ENCODE peak calls at places on chromosomes 11 and 22, in eight cellular contexts. One of them, this sample, is unnamed.

GRCh38 chr11:11243790-11244469 is 109.1 kb downstream of the CSNK2A3 start:
- DNase-seq in A172: no peak
- DNase-seq in HCEC 1CT: no peak
- DNase-seq in T-cell: no peak
- DNase-seq in stimulated activated CD4-positive, alpha-beta T cell treated with anti-CD3 and anti-CD28 coated beads, Interleukin-1b, Interleukin-23, amount 100 ng/mL, for 24 hours: no peak
- DNase-seq in cardiac fibroblast: peak
- DNase-seq in NCI-H82: peak
- DNase-seq in bronchial epithelial cell: peak
- DNase-seq in this sample: peak

GRCh38 chr11:76339217-76339616 is 41.7 kb downstream of the THAP12 start:
- DNase-seq in HCEC 1CT: no peak
- DNase-seq in T-cell: no peak
- DNase-seq in cardiac fibroblast: peak
- DNase-seq in bronchial epithelial cell: no peak
- DNase-seq in stimulated activated CD4-positive, alpha-beta T cell treated with anti-CD3 and anti-CD28 coated beads, Interleukin-1b, Interleukin-23, amount 100 ng/mL, for 24 hours: no peak
- DNase-seq in NCI-H82: no peak
- DNase-seq in A172: no peak
- DNase-seq in this sample: no peak

GRCh38 chr11:134118016-134118415 is 49.1 kb downstream of the JAM3 start:
- DNase-seq in cardiac fibroblast: no peak
- DNase-seq in T-cell: no peak
- DNase-seq in A172: no peak
- DNase-seq in bronchial epithelial cell: peak
- DNase-seq in stimulated activated CD4-positive, alpha-beta T cell treated with anti-CD3 and anti-CD28 coated beads, Interleukin-1b, Interleukin-23, amount 100 ng/mL, for 24 hours: no peak
- DNase-seq in NCI-H82: no peak
- DNase-seq in HCEC 1CT: no peak
- DNase-seq in this sample: no peak

GRCh38 chr11:63510360-63511130 is 4.7 kb downstream of the LGALS12 start:
- DNase-seq in HCEC 1CT: peak
- DNase-seq in stimulated activated CD4-positive, alpha-beta T cell treated with anti-CD3 and anti-CD28 coated beads, Interleukin-1b, Interleukin-23, amount 100 ng/mL, for 24 hours: no peak
- DNase-seq in cardiac fibroblast: peak
- DNase-seq in A172: peak
- DNase-seq in NCI-H82: no peak
- DNase-seq in T-cell: no peak
- DNase-seq in bronchial epithelial cell: no peak
- DNase-seq in this sample: no peak

GRCh38 chr11:104843150-104843837 is 55.0 kb downstream of the CASP12 start:
- DNase-seq in HCEC 1CT: no peak
- DNase-seq in stimulated activated CD4-positive, alpha-beta T cell treated with anti-CD3 and anti-CD28 coated beads, Interleukin-1b, Interleukin-23, amount 100 ng/mL, for 24 hours: no peak
- DNase-seq in bronchial epithelial cell: no peak
- DNase-seq in A172: no peak
- DNase-seq in cardiac fibroblast: no peak
- DNase-seq in NCI-H82: no peak
- DNase-seq in T-cell: no peak
- DNase-seq in this sample: no peak

GRCh38 chr11:117281159-117281558 is 10.0 kb upstream of the BACE1-AS start:
- DNase-seq in A172: peak
- DNase-seq in stimulated activated CD4-positive, alpha-beta T cell treated with anti-CD3 and anti-CD28 coated beads, Interleukin-1b, Interleukin-23, amount 100 ng/mL, for 24 hours: no peak
- DNase-seq in cardiac fibroblast: peak
- DNase-seq in T-cell: no peak
- DNase-seq in HCEC 1CT: peak
- DNase-seq in bronchial epithelial cell: peak
- DNase-seq in NCI-H82: no peak
- DNase-seq in this sample: no peak

GRCh38 chr22:30313527-30314385 is 13.0 kb downstream of the TBC1D10A start:
- DNase-seq in cardiac fibroblast: no peak
- DNase-seq in A172: no peak
- DNase-seq in T-cell: no peak
- DNase-seq in NCI-H82: no peak
- DNase-seq in stimulated activated CD4-positive, alpha-beta T cell treated with anti-CD3 and anti-CD28 coated beads, Interleukin-1b, Interleukin-23, amount 100 ng/mL, for 24 hours: no peak
- DNase-seq in bronchial epithelial cell: peak
- DNase-seq in HCEC 1CT: no peak
- DNase-seq in this sample: no peak

GRCh38 chr22:23555118-23555517 is 25.0 kb downstream of the IGLL1 start:
- DNase-seq in A172: no peak
- DNase-seq in HCEC 1CT: no peak
- DNase-seq in T-cell: no peak
- DNase-seq in cardiac fibroblast: no peak
- DNase-seq in bronchial epithelial cell: no peak
- DNase-seq in stimulated activated CD4-positive, alpha-beta T cell treated with anti-CD3 and anti-CD28 coated beads, Interleukin-1b, Interleukin-23, amount 100 ng/mL, for 24 hours: no peak
- DNase-seq in NCI-H82: no peak
- DNase-seq in this sample: no peak

GRCh38 chr11:120023120-120023519 is 114.8 kb downstream of the TRIM29 start:
- DNase-seq in stimulated activated CD4-positive, alpha-beta T cell treated with anti-CD3 and anti-CD28 coated beads, Interleukin-1b, Interleukin-23, amount 100 ng/mL, for 24 hours: no peak
- DNase-seq in cardiac fibroblast: no peak
- DNase-seq in bronchial epithelial cell: no peak
- DNase-seq in T-cell: no peak
- DNase-seq in NCI-H82: peak
- DNase-seq in A172: no peak
- DNase-seq in HCEC 1CT: no peak
- DNase-seq in this sample: no peak

GRCh38 chr11:130418756-130419155 is 9.7 kb downstream of the ADAMTS8 start:
- DNase-seq in HCEC 1CT: peak
- DNase-seq in cardiac fibroblast: no peak
- DNase-seq in stimulated activated CD4-positive, alpha-beta T cell treated with anti-CD3 and anti-CD28 coated beads, Interleukin-1b, Interleukin-23, amount 100 ng/mL, for 24 hours: no peak
- DNase-seq in bronchial epithelial cell: no peak
- DNase-seq in NCI-H82: no peak
- DNase-seq in T-cell: no peak
- DNase-seq in A172: no peak
- DNase-seq in this sample: no peak

GRCh38 chr11:110087820-110088534 is 5.2 kb upstream of the ZC3H12C start:
- DNase-seq in NCI-H82: no peak
- DNase-seq in A172: peak
- DNase-seq in T-cell: no peak
- DNase-seq in stimulated activated CD4-positive, alpha-beta T cell treated with anti-CD3 and anti-CD28 coated beads, Interleukin-1b, Interleukin-23, amount 100 ng/mL, for 24 hours: no peak
- DNase-seq in HCEC 1CT: peak
- DNase-seq in bronchial epithelial cell: no peak
- DNase-seq in cardiac fibroblast: peak
- DNase-seq in this sample: no peak

GRCh38 chr22:23831781-23832180 is 7.0 kb downstream of the DERL3 start:
- DNase-seq in cardiac fibroblast: no peak
- DNase-seq in T-cell: no peak
- DNase-seq in stimulated activated CD4-positive, alpha-beta T cell treated with anti-CD3 and anti-CD28 coated beads, Interleukin-1b, Interleukin-23, amount 100 ng/mL, for 24 hours: no peak
- DNase-seq in bronchial epithelial cell: no peak
- DNase-seq in A172: no peak
- DNase-seq in HCEC 1CT: no peak
- DNase-seq in NCI-H82: no peak
- DNase-seq in this sample: no peak

GRCh38 chr11:30758946-30759501 is 172.9 kb upstream of the MPPED2 start:
- DNase-seq in A172: no peak
- DNase-seq in cardiac fibroblast: no peak
- DNase-seq in bronchial epithelial cell: no peak
- DNase-seq in HCEC 1CT: no peak
- DNase-seq in T-cell: no peak
- DNase-seq in NCI-H82: no peak
- DNase-seq in stimulated activated CD4-positive, alpha-beta T cell treated with anti-CD3 and anti-CD28 coated beads, Interleukin-1b, Interleukin-23, amount 100 ng/mL, for 24 hours: no peak
- DNase-seq in this sample: no peak

GRCh38 chr11:61609000-61609969 is 28.4 kb upstream of the SYT7 start:
- DNase-seq in T-cell: no peak
- DNase-seq in cardiac fibroblast: no peak
- DNase-seq in stimulated activated CD4-positive, alpha-beta T cell treated with anti-CD3 and anti-CD28 coated beads, Interleukin-1b, Interleukin-23, amount 100 ng/mL, for 24 hours: no peak
- DNase-seq in bronchial epithelial cell: no peak
- DNase-seq in HCEC 1CT: no peak
- DNase-seq in A172: no peak
- DNase-seq in NCI-H82: peak
- DNase-seq in this sample: no peak

GRCh38 chr11:30412509-30412908 is 89.6 kb downstream of the ARL14EP start:
- DNase-seq in A172: no peak
- DNase-seq in bronchial epithelial cell: no peak
- DNase-seq in NCI-H82: no peak
- DNase-seq in HCEC 1CT: no peak
- DNase-seq in T-cell: no peak
- DNase-seq in cardiac fibroblast: no peak
- DNase-seq in stimulated activated CD4-positive, alpha-beta T cell treated with anti-CD3 and anti-CD28 coated beads, Interleukin-1b, Interleukin-23, amount 100 ng/mL, for 24 hours: no peak
- DNase-seq in this sample: no peak

GRCh38 chr11:86802601-86803051 is 2.3 kb downstream of the PRSS23 start:
- DNase-seq in NCI-H82: peak
- DNase-seq in stimulated activated CD4-positive, alpha-beta T cell treated with anti-CD3 and anti-CD28 coated beads, Interleukin-1b, Interleukin-23, amount 100 ng/mL, for 24 hours: no peak
- DNase-seq in A172: peak
- DNase-seq in bronchial epithelial cell: peak
- DNase-seq in cardiac fibroblast: peak
- DNase-seq in T-cell: no peak
- DNase-seq in HCEC 1CT: peak
- DNase-seq in this sample: no peak

GRCh38 chr22:25475554-25476022 is 88.9 kb upstream of the GRK3 start:
- DNase-seq in HCEC 1CT: no peak
- DNase-seq in bronchial epithelial cell: no peak
- DNase-seq in NCI-H82: peak
- DNase-seq in cardiac fibroblast: peak
- DNase-seq in stimulated activated CD4-positive, alpha-beta T cell treated with anti-CD3 and anti-CD28 coated beads, Interleukin-1b, Interleukin-23, amount 100 ng/mL, for 24 hours: no peak
- DNase-seq in T-cell: no peak
- DNase-seq in A172: no peak
- DNase-seq in this sample: no peak

GRCh38 chr22:46931414-46931813 is 169.0 kb downstream of the TBC1D22A start:
- DNase-seq in HCEC 1CT: peak
- DNase-seq in A172: peak
- DNase-seq in T-cell: no peak
- DNase-seq in NCI-H82: no peak
- DNase-seq in cardiac fibroblast: peak
- DNase-seq in bronchial epithelial cell: peak
- DNase-seq in stimulated activated CD4-positive, alpha-beta T cell treated with anti-CD3 and anti-CD28 coated beads, Interleukin-1b, Interleukin-23, amount 100 ng/mL, for 24 hours: no peak
- DNase-seq in this sample: no peak

GRCh38 chr11:35160248-35160820 is 21.4 kb downstream of the CD44 start:
- DNase-seq in cardiac fibroblast: no peak
- DNase-seq in bronchial epithelial cell: no peak
- DNase-seq in HCEC 1CT: no peak
- DNase-seq in NCI-H82: no peak
- DNase-seq in stimulated activated CD4-positive, alpha-beta T cell treated with anti-CD3 and anti-CD28 coated beads, Interleukin-1b, Interleukin-23, amount 100 ng/mL, for 24 hours: no peak
- DNase-seq in A172: no peak
- DNase-seq in T-cell: no peak
- DNase-seq in this sample: no peak

GRCh38 chr22:42300286-42301071 is 30.0 kb upstream of the TCF20 start:
- DNase-seq in HCEC 1CT: no peak
- DNase-seq in NCI-H82: no peak
- DNase-seq in A172: no peak
- DNase-seq in stimulated activated CD4-positive, alpha-beta T cell treated with anti-CD3 and anti-CD28 coated beads, Interleukin-1b, Interleukin-23, amount 100 ng/mL, for 24 hours: no peak
- DNase-seq in bronchial epithelial cell: peak
- DNase-seq in cardiac fibroblast: no peak
- DNase-seq in T-cell: no peak
- DNase-seq in this sample: no peak

GRCh38 chr22:42814215-42814614 is 42.9 kb downstream of the ARFGAP3 start:
- DNase-seq in A172: no peak
- DNase-seq in stimulated activated CD4-positive, alpha-beta T cell treated with anti-CD3 and anti-CD28 coated beads, Interleukin-1b, Interleukin-23, amount 100 ng/mL, for 24 hours: no peak
- DNase-seq in HCEC 1CT: no peak
- DNase-seq in bronchial epithelial cell: no peak
- DNase-seq in NCI-H82: peak
- DNase-seq in T-cell: no peak
- DNase-seq in cardiac fibroblast: no peak
- DNase-seq in this sample: no peak

GRCh38 chr11:69102732-69103615 is 52.8 kb upstream of the SMIM38 start:
- DNase-seq in stimulated activated CD4-positive, alpha-beta T cell treated with anti-CD3 and anti-CD28 coated beads, Interleukin-1b, Interleukin-23, amount 100 ng/mL, for 24 hours: no peak
- DNase-seq in HCEC 1CT: no peak
- DNase-seq in cardiac fibroblast: no peak
- DNase-seq in bronchial epithelial cell: no peak
- DNase-seq in A172: no peak
- DNase-seq in NCI-H82: peak
- DNase-seq in T-cell: no peak
- DNase-seq in this sample: no peak

GRCh38 chr22:19139974-19140373 is 4.5 kb downstream of the ESS2 start:
- DNase-seq in cardiac fibroblast: no peak
- DNase-seq in T-cell: no peak
- DNase-seq in HCEC 1CT: no peak
- DNase-seq in A172: no peak
- DNase-seq in stimulated activated CD4-positive, alpha-beta T cell treated with anti-CD3 and anti-CD28 coated beads, Interleukin-1b, Interleukin-23, amount 100 ng/mL, for 24 hours: no peak
- DNase-seq in bronchial epithelial cell: no peak
- DNase-seq in NCI-H82: no peak
- DNase-seq in this sample: no peak

GRCh38 chr11:10333490-10333889 is 28.6 kb downstream of the ADM start:
- DNase-seq in A172: no peak
- DNase-seq in T-cell: no peak
- DNase-seq in HCEC 1CT: no peak
- DNase-seq in NCI-H82: peak
- DNase-seq in cardiac fibroblast: no peak
- DNase-seq in stimulated activated CD4-positive, alpha-beta T cell treated with anti-CD3 and anti-CD28 coated beads, Interleukin-1b, Interleukin-23, amount 100 ng/mL, for 24 hours: no peak
- DNase-seq in bronchial epithelial cell: no peak
- DNase-seq in this sample: no peak

GRCh38 chr22:29469755-29470154 is 10.3 kb upstream of the NEFH start:
- DNase-seq in A172: no peak
- DNase-seq in T-cell: no peak
- DNase-seq in bronchial epithelial cell: no peak
- DNase-seq in cardiac fibroblast: no peak
- DNase-seq in NCI-H82: no peak
- DNase-seq in stimulated activated CD4-positive, alpha-beta T cell treated with anti-CD3 and anti-CD28 coated beads, Interleukin-1b, Interleukin-23, amount 100 ng/mL, for 24 hours: no peak
- DNase-seq in HCEC 1CT: no peak
- DNase-seq in this sample: no peak